ENCODE peak calls at places on chromosome 9, in ten cellular contexts. U is PC-3; Q is activated gamma-delta T cell; E is non-pigmented ciliary epithelial cell; T is activated T-cell treated with anti-CD3 and anti-CD28 coated beads, Interleukin-2, amount 50 U/mL, for 1 hour; G is K562; B is HTR-8/SVneo; M is NCI-H524; A is activated T-helper 1 cell treated with Interleukin-2 at 50 U/mL for 16 hours; V is activated CD4-positive, CD25-positive, alpha-beta regulatory T cell treated with anti-CD3 and anti-CD28 coated beads, Interleukin-2, amount 50 U/mL, for 16 hours. R is an unnamed sample.

GRCh38 chr9:32331240-32331639 is 53.2 kb upstream of the ACO1 start:
- DNase-seq in U (no peak), Q (no peak), E (no peak), T (no peak), G (peak), B (no peak), M (no peak), A (no peak), V (no peak), R (no peak)

GRCh38 chr9:27165670-27166069 is 56.6 kb downstream of the TEK start:
- DNase-seq in U (no peak), Q (no peak), E (no peak), T (no peak), G (peak), B (no peak), M (no peak), A (no peak), V (no peak), R (no peak)

GRCh38 chr9:109229682-109230081 is 62.6 kb upstream of the FRRS1L start:
- DNase-seq in U (no peak), Q (no peak), E (no peak), T (no peak), G (no peak), B (no peak), M (peak), A (no peak), V (no peak), R (no peak)

GRCh38 chr9:104795082-104795481 is 31.2 kb downstream of the NIPSNAP3B start:
- DNase-seq in U (no peak), Q (no peak), E (no peak), T (no peak), G (no peak), B (no peak), M (no peak), A (no peak), V (no peak), R (no peak)

GRCh38 chr9:99962685-99963261 is 56.3 kb downstream of the STX17 start:
- DNase-seq in U (no peak), Q (no peak), E (no peak), T (no peak), G (no peak), B (no peak), M (no peak), A (no peak), V (no peak), R (no peak)

GRCh38 chr9:78014776-78015175 is 16.8 kb downstream of the GNAQ start:
- DNase-seq in U (no peak), Q (no peak), E (no peak), T (no peak), G (no peak), B (no peak), M (no peak), A (no peak), V (no peak), R (no peak)

GRCh38 chr9:97186493-97186892 is 121.0 kb upstream of the CCDC180 start:
- DNase-seq in U (no peak), Q (no peak), E (no peak), T (no peak), G (no peak), B (no peak), M (no peak), A (no peak), V (no peak), R (no peak)

GRCh38 chr9:132201139-132201538 is 39.3 kb downstream of the NTNG2 start:
- DNase-seq in U (no peak), Q (no peak), E (no peak), T (no peak), G (no peak), B (no peak), M (no peak), A (no peak), V (no peak), R (peak)

GRCh38 chr9:116297346-116297745 is 143.8 kb downstream of the PAPPA start:
- DNase-seq in U (no peak), Q (no peak), E (no peak), T (no peak), G (no peak), B (no peak), M (no peak), A (no peak), V (no peak), R (no peak)

GRCh38 chr9:68805890-68806517 is 101.0 kb downstream of the PIP5K1B start:
- DNase-seq in U (no peak), Q (no peak), E (no peak), T (no peak), G (peak), B (no peak), M (no peak), A (no peak), V (no peak), R (no peak)

GRCh38 chr9:126157409-126157808 is 169.2 kb upstream of the MVB12B start:
- DNase-seq in U (no peak), Q (no peak), E (no peak), T (no peak), G (no peak), B (no peak), M (peak), A (no peak), V (no peak), R (no peak)

GRCh38 chr9:98781588-98782383 is 14.6 kb downstream of the ANKS6 start:
- DNase-seq in U (peak), Q (no peak), E (no peak), T (no peak), G (peak), B (no peak), M (no peak), A (no peak), V (no peak), R (peak)

GRCh38 chr9:84239341-84239740 is 101.2 kb downstream of the SLC28A3 start:
- DNase-seq in U (no peak), Q (no peak), E (peak), T (no peak), G (no peak), B (peak), M (no peak), A (no peak), V (no peak), R (no peak)

GRCh38 chr9:127927457-127928231 is 2.9 kb downstream of the PIP5KL1 start:
- DNase-seq in U (peak), Q (peak), E (no peak), T (peak), G (peak), B (no peak), M (no peak), A (peak), V (no peak), R (peak)

GRCh38 chr9:122396622-122397148 is 25.9 kb downstream of the PTGS1 start:
- DNase-seq in U (peak), Q (no peak), E (no peak), T (no peak), G (no peak), B (no peak), M (no peak), A (no peak), V (no peak), R (no peak)

GRCh38 chr9:137463194-137463930 is 4.2 kb upstream of the NSMF start:
- DNase-seq in U (no peak), Q (no peak), E (no peak), T (no peak), G (no peak), B (no peak), M (no peak), A (no peak), V (no peak), R (peak)

GRCh38 chr9:116096046-116096445 is 57.5 kb upstream of the PAPPA start:
- DNase-seq in U (peak), Q (no peak), E (no peak), T (no peak), G (no peak), B (no peak), M (no peak), A (no peak), V (no peak), R (no peak)

GRCh38 chr9:133331641-133332380 is 4.2 kb downstream of the SURF6 start:
- DNase-seq in U (no peak), Q (no peak), E (no peak), T (no peak), G (no peak), B (no peak), M (no peak), A (no peak), V (no peak), R (peak)

GRCh38 chr9:74285075-74285474 is 212.1 kb upstream of the RORB start:
- DNase-seq in U (no peak), Q (no peak), E (peak), T (no peak), G (no peak), B (no peak), M (no peak), A (no peak), V (no peak), R (no peak)

GRCh38 chr9:110015759-110016158 is 192.2 kb downstream of the C9orf152 start:
- DNase-seq in U (peak), Q (no peak), E (peak), T (no peak), G (no peak), B (peak), M (no peak), A (no peak), V (no peak), R (no peak)

GRCh38 chr9:137665226-137665625 is 46.4 kb downstream of the EHMT1 start:
- DNase-seq in U (no peak), Q (no peak), E (no peak), T (no peak), G (no peak), B (no peak), M (no peak), A (no peak), V (no peak), R (no peak)

GRCh38 chr9:137592767-137593166 is 2.5 kb upstream of the ZMYND19 start:
- DNase-seq in U (no peak), Q (no peak), E (no peak), T (no peak), G (no peak), B (no peak), M (no peak), A (no peak), V (no peak), R (peak)

GRCh38 chr9:135588371-135588770 is 26.8 kb downstream of the PAEP start:
- DNase-seq in U (no peak), Q (no peak), E (no peak), T (no peak), G (no peak), B (no peak), M (no peak), A (no peak), V (no peak), R (no peak)

GRCh38 chr9:75964431-75964830 is 74.0 kb downstream of the PCSK5 start:
- DNase-seq in U (peak), Q (no peak), E (no peak), T (no peak), G (no peak), B (no peak), M (no peak), A (no peak), V (no peak), R (no peak)

GRCh38 chr9:31500422-31500821 is 884.0 kb upstream of the ACO1 start:
- DNase-seq in U (no peak), Q (no peak), E (no peak), T (no peak), G (no peak), B (no peak), M (no peak), A (no peak), V (no peak), R (no peak)

GRCh38 chr9:121992571-121993212 is 100.4 kb downstream of the TTLL11 start:
- DNase-seq in U (peak), Q (no peak), E (no peak), T (peak), G (peak), B (peak), M (peak), A (no peak), V (no peak), R (no peak)

GRCh38 chr9:110123364-110124095 is 84.4 kb downstream of the C9orf152 start:
- DNase-seq in U (no peak), Q (no peak), E (no peak), T (no peak), G (no peak), B (no peak), M (no peak), A (no peak), V (no peak), R (no peak)

GRCh38 chr9:120336753-120337090 is 243.2 kb downstream of the CDK5RAP2 start:
- DNase-seq in U (no peak), Q (no peak), E (no peak), T (no peak), G (no peak), B (no peak), M (no peak), A (no peak), V (no peak), R (peak)

GRCh38 chr9:128943832-128944620 is 3.4 kb downstream of the DOLK start:
- DNase-seq in U (no peak), Q (no peak), E (no peak), T (no peak), G (no peak), B (no peak), M (no peak), A (no peak), V (no peak), R (no peak)